ENCODE peak calls at places on chromosomes 3 and 15, in four cellular contexts. U is choroid plexus epithelial cell, Z is BE2C, K is astrocyte of the spinal cord. E is an unnamed sample.

GRCh38 chr3:136276049-136276755 is 26.1 kb downstream of the PCCB start:
- DNase-seq in U (peak), Z (no peak), K (no peak), E (no peak)

GRCh38 chr15:73955851-73956250 is 29.6 kb downstream of the LOXL1 start:
- DNase-seq in U (no peak), Z (no peak), K (no peak), E (no peak)

GRCh38 chr3:15933439-15934144 is 135.8 kb upstream of the ANKRD28 start:
- DNase-seq in U (peak), Z (no peak), K (peak), E (no peak)

GRCh38 chr3:5607581-5607980 is 420.1 kb downstream of the EDEM1 start:
- DNase-seq in U (no peak), Z (no peak), K (no peak), E (no peak)

GRCh38 chr15:85504739-85505676 is 124.6 kb downstream of the AKAP13 start:
- DNase-seq in U (peak), Z (peak), K (peak), E (no peak)

GRCh38 chr15:58014470-58014869 is 51.0 kb downstream of the ALDH1A2 start:
- DNase-seq in U (no peak), Z (no peak), K (no peak), E (no peak)

GRCh38 chr3:15287565-15288330 is 44.6 kb downstream of the SH3BP5 start:
- DNase-seq in U (peak), Z (no peak), K (peak), E (no peak)

GRCh38 chr3:14876942-14877341 is 58.2 kb downstream of the FGD5 start:
- DNase-seq in U (peak), Z (peak), K (peak), E (no peak)

GRCh38 chr15:89912145-89912673 is 543 bp downstream of the ARPIN start:
- DNase-seq in U (peak), Z (peak), K (peak), E (peak)

GRCh38 chr3:175304437-175304836 is 445.3 kb downstream of the NAALADL2 start:
- DNase-seq in U (peak), Z (peak), K (no peak), E (no peak)

GRCh38 chr15:67840747-67841634 is 1.1 kb upstream of the RNU6-1 start:
- DNase-seq in U (peak), Z (peak), K (peak), E (no peak)
- TF ChIP-seq CTCF in U (peak), Z (peak), K (no peak), E (no peak)

DNA sequence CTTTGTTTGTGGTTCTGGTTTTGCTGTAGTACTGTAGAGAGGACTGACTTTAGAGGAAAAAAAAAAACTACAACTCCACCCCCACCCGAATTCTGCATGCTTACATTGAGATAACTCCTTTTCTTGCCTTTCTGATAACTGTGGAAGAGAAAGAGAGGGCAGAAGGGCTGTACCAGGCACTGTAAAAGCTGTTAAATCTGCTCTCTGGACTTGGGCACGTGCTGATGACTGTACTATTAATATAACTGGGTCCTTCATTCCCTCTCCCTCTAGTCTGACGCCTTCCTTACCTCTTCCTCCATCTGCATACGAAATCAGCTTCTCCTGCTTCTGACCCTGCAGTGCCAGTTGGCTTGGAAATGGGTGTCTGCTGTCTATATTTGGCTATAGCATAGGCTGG is 15.0 kb downstream of the MAPKBP1 start:
- DNase-seq in U (no peak), Z (no peak), K (no peak), E (no peak)
- TF ChIP-seq CTCF in U (no peak), Z (no peak), K (no peak), E (no peak)

GRCh38 chr3:169564883-169565282 is 98.6 kb downstream of the MECOM start:
- DNase-seq in U (no peak), Z (no peak), K (no peak), E (no peak)
- TF ChIP-seq CTCF in U (peak), Z (peak), K (peak), E (no peak)

DNA sequence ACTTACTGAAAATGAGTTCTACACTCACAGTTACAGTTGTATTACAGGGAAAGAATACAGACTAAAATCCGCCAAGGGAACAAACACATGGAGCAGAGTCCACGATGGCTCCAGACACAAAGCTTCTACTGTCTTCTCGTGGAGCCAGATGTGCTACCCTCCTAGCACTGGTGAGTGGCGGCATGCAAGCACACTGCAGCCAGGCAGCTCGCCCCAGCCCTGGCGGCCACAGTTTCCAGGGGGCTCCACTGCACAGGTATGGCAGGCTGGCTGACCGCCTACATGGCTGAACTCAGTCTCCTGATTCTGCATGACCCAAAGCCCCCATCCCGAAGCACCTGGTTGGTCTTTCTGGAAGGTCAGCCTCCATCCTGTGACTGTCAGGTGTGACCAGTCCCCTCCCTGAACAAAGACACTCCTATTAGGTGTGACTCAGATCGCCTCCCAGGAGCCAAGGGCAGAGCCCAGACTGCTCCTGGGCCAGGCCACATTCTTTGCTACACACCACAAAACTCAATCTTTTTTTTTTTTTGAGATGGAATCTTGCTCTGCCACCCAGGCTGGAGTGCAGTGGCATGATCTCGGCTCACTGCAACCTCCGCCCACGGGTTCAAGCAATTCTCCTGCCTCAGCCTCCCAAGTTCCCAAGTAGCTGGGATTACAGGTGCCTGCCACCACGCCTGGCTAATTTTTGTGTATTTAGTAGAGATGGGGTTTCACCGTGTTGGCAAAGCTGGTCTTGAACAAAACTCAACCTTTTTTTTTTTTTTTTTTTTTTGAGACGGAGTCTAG is 51.5 kb downstream of the CFAP92 start:
- DNase-seq in U (no peak), Z (no peak), K (no peak), E (no peak)
- TF ChIP-seq CTCF in U (no peak), Z (no peak), K (no peak), E (no peak)

DNA sequence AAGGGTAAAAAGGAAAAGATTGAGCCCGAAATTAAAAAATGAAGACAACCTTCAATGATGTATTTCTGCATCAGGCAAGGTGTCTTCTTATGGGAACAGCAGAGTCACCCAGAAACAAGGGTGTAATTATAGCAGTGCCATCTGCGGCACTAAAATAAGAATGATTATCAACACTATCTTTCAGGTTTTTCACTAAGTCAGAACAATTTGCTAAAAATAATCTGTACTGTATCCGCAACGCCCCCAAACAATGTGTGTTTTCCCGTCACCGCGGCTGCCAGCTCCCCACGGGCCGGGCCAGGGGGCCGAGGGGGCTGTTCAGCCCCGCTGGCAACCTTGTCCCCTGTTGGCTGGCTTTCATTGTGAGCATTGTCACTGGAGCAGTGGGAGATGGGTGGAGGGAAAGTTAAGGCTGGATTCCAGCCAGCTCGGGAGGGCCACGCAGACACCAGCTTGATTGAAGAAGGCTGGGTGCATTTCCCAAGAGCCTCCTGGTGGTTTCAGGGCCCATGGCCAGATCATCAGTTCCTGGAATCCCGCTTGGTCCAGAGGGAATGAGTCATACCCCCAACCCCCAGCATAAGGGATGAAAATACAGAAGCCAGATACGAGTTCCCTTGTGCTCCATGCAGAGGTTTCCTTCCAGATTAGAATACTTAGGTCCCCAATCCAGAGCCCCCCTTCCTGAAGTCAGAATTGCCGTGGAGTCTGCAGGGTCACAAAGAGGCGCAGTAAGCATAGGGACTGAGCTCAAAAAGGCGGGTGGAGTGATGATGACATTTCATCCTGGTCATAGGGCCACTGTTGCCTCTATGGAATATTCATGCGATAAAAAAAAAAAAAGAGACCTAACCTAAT is 90.2 kb upstream of the KLF13 start:
- DNase-seq in U (peak), Z (peak), K (peak), E (no peak)
- TF ChIP-seq CTCF in U (no peak), Z (peak), K (peak), E (no peak)

DNA sequence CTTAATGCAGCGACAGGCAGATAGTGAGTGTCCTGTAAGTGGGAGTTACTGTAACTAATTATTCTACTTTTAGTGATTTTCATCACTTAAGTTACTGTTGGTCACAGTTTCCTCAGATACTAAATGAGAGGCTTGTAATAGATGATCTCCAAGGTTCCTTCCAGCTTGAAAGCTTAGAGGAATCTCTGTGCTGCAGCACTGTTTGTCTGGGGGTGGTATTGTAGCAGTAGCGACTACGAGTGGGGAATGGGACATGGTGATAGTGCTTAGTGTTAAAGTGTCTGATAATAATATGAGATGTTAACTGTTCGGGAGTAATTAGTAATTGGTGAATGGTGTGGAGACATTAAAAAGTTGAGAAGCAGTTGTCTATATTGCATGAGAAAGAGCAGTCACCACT is 12.4 kb downstream of the PPP4R2 start:
- DNase-seq in U (no peak), Z (no peak), K (no peak), E (no peak)
- TF ChIP-seq CTCF in U (no peak), Z (no peak), K (no peak), E (no peak)

E was measured in WTC11.